ENCODE peak calls at places on chromosomes 11 and 22, in five cellular contexts. One of them, this sample, is unnamed.

GRCh38 chr11:19060629-19061028 is at the start of gene MRGPRX2:
- DNase-seq in NCI-H2081: no peak
- DNase-seq in kidney tubule cell: no peak
- DNase-seq in brain pericyte: no peak
- DNase-seq in SW 1271: no peak
- DNase-seq in this sample: no peak

GRCh38 chr11:68855205-68855978 is 13.7 kb upstream of the CPT1A start:
- DNase-seq in NCI-H2081: no peak
- DNase-seq in kidney tubule cell: no peak
- DNase-seq in brain pericyte: no peak
- DNase-seq in SW 1271: no peak
- DNase-seq in this sample: no peak

GRCh38 chr22:17149073-17149815 is 9.8 kb downstream of the HDHD5 start:
- DNase-seq in NCI-H2081: no peak
- DNase-seq in kidney tubule cell: no peak
- DNase-seq in brain pericyte: no peak
- DNase-seq in SW 1271: no peak
- DNase-seq in this sample: no peak

GRCh38 chr11:114273890-114274635 is 22.1 kb upstream of the NNMT start:
- DNase-seq in NCI-H2081: no peak
- DNase-seq in kidney tubule cell: no peak
- DNase-seq in brain pericyte: no peak
- DNase-seq in SW 1271: no peak
- DNase-seq in this sample: no peak

GRCh38 chr11:86230921-86231320 is 13.6 kb upstream of the EED start:
- DNase-seq in NCI-H2081: no peak
- DNase-seq in kidney tubule cell: peak
- DNase-seq in brain pericyte: no peak
- DNase-seq in SW 1271: no peak
- DNase-seq in this sample: no peak

GRCh38 chr11:103007521-103007920 is 52.0 kb upstream of the MMP13 start:
- DNase-seq in NCI-H2081: no peak
- DNase-seq in kidney tubule cell: no peak
- DNase-seq in brain pericyte: no peak
- DNase-seq in SW 1271: no peak
- DNase-seq in this sample: no peak

GRCh38 chr22:23684561-23685031 is 6.2 kb upstream of the RGL4 start:
- DNase-seq in NCI-H2081: no peak
- DNase-seq in kidney tubule cell: no peak
- DNase-seq in brain pericyte: no peak
- DNase-seq in SW 1271: no peak
- DNase-seq in this sample: no peak

GRCh38 chr11:3867209-3868071 is 12.0 kb downstream of the STIM1 start:
- DNase-seq in NCI-H2081: no peak
- DNase-seq in kidney tubule cell: no peak
- DNase-seq in brain pericyte: no peak
- DNase-seq in SW 1271: no peak
- DNase-seq in this sample: no peak

GRCh38 chr22:22871536-22872278 is 15.9 kb upstream of the IGLL5 start:
- DNase-seq in NCI-H2081: no peak
- DNase-seq in kidney tubule cell: no peak
- DNase-seq in brain pericyte: no peak
- DNase-seq in SW 1271: no peak
- DNase-seq in this sample: no peak

GRCh38 chr22:19124377-19124776 is 2.2 kb upstream of the DGCR2 start:
- DNase-seq in NCI-H2081: no peak
- DNase-seq in kidney tubule cell: no peak
- DNase-seq in brain pericyte: no peak
- DNase-seq in SW 1271: no peak
- DNase-seq in this sample: no peak

GRCh38 chr11:65113361-65113756 is 1.7 kb downstream of the TM7SF2 start:
- DNase-seq in NCI-H2081: no peak
- DNase-seq in kidney tubule cell: peak
- DNase-seq in brain pericyte: no peak
- DNase-seq in SW 1271: no peak
- DNase-seq in this sample: no peak

GRCh38 chr11:2208691-2209369 is 37.2 kb upstream of the TH start:
- DNase-seq in NCI-H2081: no peak
- DNase-seq in kidney tubule cell: peak
- DNase-seq in brain pericyte: no peak
- DNase-seq in SW 1271: no peak
- DNase-seq in this sample: peak

GRCh38 chr22:39956932-39957664 is 3.1 kb upstream of the TMA7B start:
- DNase-seq in NCI-H2081: no peak
- DNase-seq in kidney tubule cell: no peak
- DNase-seq in brain pericyte: no peak
- DNase-seq in SW 1271: no peak
- DNase-seq in this sample: peak

GRCh38 chr11:45087301-45087700 is 59.1 kb upstream of the PRDM11 start:
- DNase-seq in NCI-H2081: no peak
- DNase-seq in kidney tubule cell: no peak
- DNase-seq in brain pericyte: no peak
- DNase-seq in SW 1271: no peak
- DNase-seq in this sample: no peak

GRCh38 chr22:25363474-25363873 is 144.0 kb downstream of the CRYBB2 start:
- DNase-seq in NCI-H2081: no peak
- DNase-seq in kidney tubule cell: no peak
- DNase-seq in brain pericyte: no peak
- DNase-seq in SW 1271: no peak
- DNase-seq in this sample: no peak

GRCh38 chr22:36954251-36955014 is 41.0 kb downstream of the CSF2RB start:
- DNase-seq in NCI-H2081: no peak
- DNase-seq in kidney tubule cell: no peak
- DNase-seq in brain pericyte: no peak
- DNase-seq in SW 1271: no peak
- DNase-seq in this sample: no peak

GRCh38 chr11:76769645-76770586 is 13.2 kb upstream of the TSKU start:
- DNase-seq in NCI-H2081: no peak
- DNase-seq in kidney tubule cell: peak
- DNase-seq in brain pericyte: no peak
- DNase-seq in SW 1271: no peak
- DNase-seq in this sample: no peak

GRCh38 chr22:36625102-36625501 is 78.5 kb downstream of the CACNG2 start:
- DNase-seq in NCI-H2081: no peak
- DNase-seq in kidney tubule cell: no peak
- DNase-seq in brain pericyte: no peak
- DNase-seq in SW 1271: no peak
- DNase-seq in this sample: no peak

GRCh38 chr11:63999349-64000025 is 13.2 kb downstream of the OTUB1 start:
- DNase-seq in NCI-H2081: no peak
- DNase-seq in kidney tubule cell: peak
- DNase-seq in brain pericyte: no peak
- DNase-seq in SW 1271: no peak
- DNase-seq in this sample: no peak

GRCh38 chr11:8063319-8063718 is 17.7 kb upstream of the TUB start:
- DNase-seq in NCI-H2081: no peak
- DNase-seq in kidney tubule cell: no peak
- DNase-seq in brain pericyte: no peak
- DNase-seq in SW 1271: no peak
- DNase-seq in this sample: no peak

GRCh38 chr11:82986491-82986890 is 85.0 kb downstream of the DDIAS start:
- DNase-seq in NCI-H2081: no peak
- DNase-seq in kidney tubule cell: no peak
- DNase-seq in brain pericyte: no peak
- DNase-seq in SW 1271: no peak
- DNase-seq in this sample: no peak

GRCh38 chr22:43512279-43512678 is 100.5 kb downstream of the MPPED1 start:
- DNase-seq in NCI-H2081: no peak
- DNase-seq in kidney tubule cell: no peak
- DNase-seq in brain pericyte: no peak
- DNase-seq in SW 1271: no peak
- DNase-seq in this sample: no peak

GRCh38 chr11:43358308-43358669 is 431 bp upstream of the TTC17 start:
- DNase-seq in NCI-H2081: no peak
- DNase-seq in kidney tubule cell: no peak
- DNase-seq in brain pericyte: no peak
- DNase-seq in SW 1271: no peak
- DNase-seq in this sample: no peak

GRCh38 chr11:133957926-133958325 is 1.2 kb upstream of the IGSF9B start:
- DNase-seq in NCI-H2081: no peak
- DNase-seq in kidney tubule cell: peak
- DNase-seq in brain pericyte: no peak
- DNase-seq in SW 1271: no peak
- DNase-seq in this sample: no peak